ENCODE peak calls at places on chromosomes 11 and 22, in six cellular contexts. U, D, O, A, X and T are unnamed samples.

GRCh38 chr11:2310073-2310785 is 8.4 kb downstream of the TSPAN32 start:
- DNase-seq in U (peak; percentile 7), D (no peak), O (no peak), A (no peak), X (peak; percentile 56), T (no peak)

GRCh38 chr11:130431337-130431773 is 2.9 kb upstream of the ADAMTS8 start:
- DNase-seq in U (peak; percentile 81), D (peak; percentile 66), O (no peak), A (peak; percentile 82), X (peak; percentile 75), T (peak; percentile 79)

GRCh38 chr11:32438346-32438882 is 3.1 kb upstream of the WT1 start:
- DNase-seq in U (no peak), D (no peak), O (no peak), A (no peak), X (no peak), T (no peak)

GRCh38 chr22:39244496-39245129 is at the start of gene PDGFB:
- DNase-seq in U (peak; percentile 59), D (peak; percentile 46), O (no peak), A (no peak), X (no peak), T (peak; percentile 48)

GRCh38 chr22:20312396-20313191 is 7.3 kb downstream of the DGCR6L start:
- DNase-seq in U (no peak), D (no peak), O (peak; percentile 59), A (peak; percentile 40), X (peak; percentile 45), T (no peak)

GRCh38 chr11:47163198-47163597 is 13.5 kb downstream of the ARFGAP2 start:
- DNase-seq in U (no peak), D (no peak), O (no peak), A (no peak), X (no peak), T (no peak)

GRCh38 chr11:86627776-86628455 is 44.5 kb downstream of the ME3 start:
- DNase-seq in U (no peak), D (no peak), O (no peak), A (no peak), X (no peak), T (no peak)

GRCh38 chr11:125168875-125169537 is 4.5 kb downstream of the PKNOX2 start:
- DNase-seq in U (no peak), D (no peak), O (peak; percentile 16), A (no peak), X (no peak), T (peak; percentile 66)

GRCh38 chr22:49632199-49633009 is 195.3 kb downstream of the BRD1 start:
- DNase-seq in U (peak; percentile 76), D (no peak), O (no peak), A (no peak), X (no peak), T (peak; percentile 62)

GRCh38 chr11:116725434-116726221 is 47.2 kb downstream of the BUD13 start:
- DNase-seq in U (no peak), D (no peak), O (no peak), A (no peak), X (peak; percentile 61), T (peak; percentile 32)

GRCh38 chr11:87324817-87325489 is 287.2 kb downstream of the TMEM135 start:
- DNase-seq in U (no peak), D (no peak), O (no peak), A (no peak), X (no peak), T (no peak)

GRCh38 chr11:79809487-79809886 is 368.7 kb upstream of the TENM4 start:
- DNase-seq in U (no peak), D (no peak), O (no peak), A (no peak), X (no peak), T (no peak)

GRCh38 chr11:13891911-13892310 is 70.6 kb upstream of the SPON1 start:
- DNase-seq in U (no peak), D (no peak), O (no peak), A (no peak), X (no peak), T (no peak)

GRCh38 chr11:100890779-100891178 is 203.7 kb downstream of the ARHGAP42 start:
- DNase-seq in U (no peak), D (no peak), O (no peak), A (no peak), X (no peak), T (peak; percentile 78)

GRCh38 chr11:44037658-44037998 is 10.2 kb upstream of the ACCSL start:
- DNase-seq in U (no peak), D (no peak), O (no peak), A (no peak), X (no peak), T (no peak)

GRCh38 chr11:103988595-103988969 is 47.9 kb upstream of the DDI1 start:
- DNase-seq in U (no peak), D (no peak), O (no peak), A (no peak), X (no peak), T (peak; percentile 30)

GRCh38 chr22:40593460-40594273 is 42.9 kb downstream of the MRTFA start:
- DNase-seq in U (no peak), D (no peak), O (no peak), A (no peak), X (no peak), T (no peak)
- TF ChIP-seq CTCF in U (no peak), D (no peak), O (no peak), A (no peak), X (no peak), T (no peak)

DNA sequence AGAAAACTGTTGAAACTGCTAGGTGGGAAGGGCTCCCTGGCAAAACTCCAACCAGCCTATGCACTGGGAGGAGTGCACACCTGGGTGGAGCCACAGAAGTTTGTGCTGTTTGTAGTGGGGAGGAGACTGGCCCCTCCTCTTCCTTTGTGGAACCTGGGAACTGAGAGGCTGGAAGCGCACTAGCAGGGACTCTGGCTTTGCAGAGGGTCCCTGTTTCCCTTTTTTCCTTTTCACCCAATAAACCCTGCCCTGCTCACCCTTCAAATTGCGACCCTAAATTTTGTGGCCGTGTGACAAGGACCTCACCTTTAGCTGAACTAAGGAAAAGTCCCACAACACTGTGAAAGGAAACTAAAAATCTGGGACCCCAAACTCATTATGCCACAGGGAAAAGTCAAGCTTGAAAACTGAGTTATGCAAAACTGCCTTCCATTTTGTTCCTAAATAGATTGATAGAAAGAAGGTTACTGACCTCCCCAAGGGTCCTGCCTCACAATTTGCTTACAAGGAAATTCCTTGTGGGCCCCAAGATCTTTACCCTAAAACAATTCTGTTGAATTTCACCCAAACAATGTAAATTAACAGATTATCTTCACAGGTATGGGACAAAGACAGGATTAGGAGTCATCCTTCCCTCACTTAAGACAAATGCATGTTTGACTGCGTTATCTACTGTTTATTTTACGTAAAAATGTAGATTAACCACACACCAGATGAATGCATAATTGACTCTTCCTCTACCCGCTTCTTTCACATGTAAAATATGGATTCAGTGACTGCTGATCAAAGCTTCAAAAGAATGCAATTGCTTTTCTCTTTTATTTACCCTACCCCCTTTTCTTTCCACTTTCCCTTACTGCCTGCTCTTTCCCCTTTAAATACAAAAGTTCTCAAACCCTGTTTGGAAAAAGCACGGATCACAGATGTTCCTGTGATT is 80.9 kb downstream of the SLC36A4 start:
- DNase-seq in U (no peak), D (no peak), O (no peak), A (no peak), X (no peak), T (no peak)
- H3K4me3 ChIP-seq in U (no peak overlapping the region), D (no peak overlapping the region), O (no peak overlapping the region), A (no peak overlapping the region), X (no peak overlapping the region), T (no peak overlapping the region)

GRCh38 chr22:41925783-41926460 is 684 bp downstream of the TNFRSF13C start:
- DNase-seq in U (peak; percentile 76), D (peak; percentile 51), O (no peak), A (no peak), X (peak; percentile 81), T (peak; percentile 45)
- TF ChIP-seq CTCF in U (peak; percentile 47), D (peak; percentile 39), O (peak; percentile 26), A (peak; percentile 51), X (peak; percentile 53), T (peak; percentile 42)

GRCh38 chr11:61567286-61568061 is 13.4 kb downstream of the SYT7 start:
- DNase-seq in U (peak; percentile 88), D (peak; percentile 75), O (no peak), A (peak; percentile 74), X (peak; percentile 86), T (peak; percentile 83)
- H3K4me3 ChIP-seq in U (no peak overlapping the region), D (no peak overlapping the region), O (no peak overlapping the region), A (no peak overlapping the region), X (no peak overlapping the region), T (no peak overlapping the region)

GRCh38 chr11:4541071-4541470 is 3.9 kb upstream of the OR52M1 start:
- DNase-seq in U (no peak), D (no peak), O (no peak), A (no peak), X (no peak), T (no peak)

GRCh38 chr11:4544891-4545290 is at the start of gene OR52M1:
- DNase-seq in U (no peak), D (no peak), O (no peak), A (no peak), X (no peak), T (no peak)

GRCh38 chr11:4543561-4543960 is 1.4 kb upstream of the OR52M1 start:
- DNase-seq in U (no peak), D (no peak), O (no peak), A (no peak), X (no peak), T (peak; percentile 1)

GRCh38 chr11:4539603-4540219 is 5.3 kb upstream of the OR52M1 start:
- DNase-seq in U (peak; percentile 35), D (peak; percentile 58), O (no peak), A (peak; percentile 68), X (peak; percentile 70), T (peak; percentile 44)
- TF ChIP-seq CTCF in U (peak; percentile 63), D (peak; percentile 79), O (peak; percentile 43), A (peak; percentile 79), X (peak; percentile 77), T (peak; percentile 72)